ENCODE peak calls at places on chromosome 4, in nine cellular contexts. R, B, A, P, Y, Z, N, U and E are unnamed samples.

GRCh38 chr4:54525602-54526001 is 132.2 kb upstream of the KIT start:
- DNase-seq in R (no peak), B (no peak), A (no peak), P (peak; percentile 37), Y (no peak), Z (no peak), N (no peak), U (peak; percentile 88), E (no peak)

GRCh38 chr4:140130677-140131076 is 23.3 kb downstream of the MAML3 start:
- DNase-seq in R (peak; percentile 82), B (no peak), A (no peak), P (no peak), Y (peak; percentile 54), Z (no peak), N (no peak), U (peak; percentile 18), E (no peak)

GRCh38 chr4:110639207-110640092 is 16.6 kb upstream of the PITX2 start:
- DNase-seq in R (no peak), B (no peak), A (no peak), P (no peak), Y (no peak), Z (no peak), N (no peak), U (no peak), E (no peak)

GRCh38 chr4:165751882-165752281 is 121.2 kb upstream of the TLL1 start:
- DNase-seq in R (no peak), B (no peak), A (no peak), P (no peak), Y (no peak), Z (no peak), N (no peak), U (no peak), E (no peak)

GRCh38 chr4:138455097-138455496 is 212.9 kb upstream of the SLC7A11 start:
- DNase-seq in R (no peak), B (no peak), A (no peak), P (no peak), Y (no peak), Z (no peak), N (no peak), U (no peak), E (no peak)

GRCh38 chr4:161336016-161336415 is 827.8 kb downstream of the FSTL5 start:
- DNase-seq in R (no peak), B (no peak), A (no peak), P (peak; percentile 17), Y (no peak), Z (no peak), N (no peak), U (no peak), E (no peak)

GRCh38 chr4:3710451-3711182 is 55.6 kb upstream of the ADRA2C start:
- DNase-seq in R (no peak), B (no peak), A (no peak), P (no peak), Y (no peak), Z (no peak), N (peak; percentile 35), U (no peak), E (no peak)

GRCh38 chr4:71545168-71545567 is 206.3 kb downstream of the SLC4A4 start:
- DNase-seq in R (no peak), B (no peak), A (no peak), P (peak; percentile 47), Y (no peak), Z (no peak), N (no peak), U (peak; percentile 8), E (no peak)

GRCh38 chr4:5863461-5864113 is 29.3 kb downstream of the CRMP1 start:
- DNase-seq in R (peak; percentile 24), B (no peak), A (no peak), P (peak; percentile 51), Y (peak; percentile 83), Z (no peak), N (peak; percentile 64), U (peak; percentile 67), E (no peak)

GRCh38 chr4:114494257-114494803 is 104.3 kb upstream of the UGT8 start:
- DNase-seq in R (no peak), B (no peak), A (no peak), P (no peak), Y (no peak), Z (no peak), N (no peak), U (no peak), E (no peak)

GRCh38 chr4:156773648-156774357 is 197.8 kb downstream of the PDGFC start:
- DNase-seq in R (no peak), B (no peak), A (no peak), P (no peak), Y (no peak), Z (no peak), N (no peak), U (no peak), E (no peak)

GRCh38 chr4:113878718-113879117 is 100.7 kb downstream of the ARSJ start:
- DNase-seq in R (peak; percentile 39), B (no peak), A (no peak), P (no peak), Y (no peak), Z (no peak), N (no peak), U (no peak), E (no peak)

GRCh38 chr4:122921971-122922876 is at the start of gene NUDT6:
- DNase-seq in R (peak; percentile 67), B (peak; percentile 12), A (peak; percentile 3), P (no peak), Y (peak; percentile 68), Z (peak; percentile 6), N (peak; percentile 69), U (peak; percentile 68), E (peak; percentile 18)